ENCODE peak calls at places on chromosomes 4 and X, in seven cellular contexts. P is stimulated activated CD8-positive, alpha-beta memory T cell treated with anti-CD3 and anti-CD28 coated beads, Interleukin-7, amount 100 ng/mL, for 4 hours; B is stimulated activated naive CD8-positive, alpha-beta T cell treated with anti-CD3 and anti-CD28 coated beads, Interleukin-15, Interleukin-2, amounts not matched to agents 100 U/mL and 50 U/mL, for 24 hours; I is aorta; V is left colon; A is stimulated activated naive CD4-positive, alpha-beta T cell treated with Interleukin-2 at 50 U/mL for 16 hours; F is cortex of kidney. T is an unnamed sample.
A peak's percentile ranks its signal among the peaks of the same experiment; 100 is the strongest.

GRCh38 chrX:35826503-35826902 is 28.4 kb downstream of the MAGEB16 start:
- DNase-seq in B (no peak), F (no peak), I (no peak), A (no peak), P (no peak), V (no peak), T (no peak)

GRCh38 chrX:13685126-13685763 is 3.7 kb upstream of the RAB9A start:
- DNase-seq in B (no peak), P (no peak), F (no peak), V (no peak), I (no peak), A (no peak), T (no peak)

GRCh38 chr4:89837385-89837995 is 529 bp upstream of the SNCA start:
- DNase-seq in I (no peak), P (no peak), F (no peak), V (peak; percentile 16), B (peak; percentile 26), A (no peak), T (no peak)

GRCh38 chr4:169619518-169619957 is 840 bp upstream of the CLCN3 start:
- DNase-seq in I (no peak), P (peak; percentile 17), F (no peak), A (peak; percentile 30), B (peak; percentile 42), V (peak; percentile 68), T (no peak)

GRCh38 chr4:134665429-134665828 is 463.8 kb upstream of the PABPC4L start:
- DNase-seq in F (no peak), P (no peak), B (no peak), A (no peak), I (no peak), V (no peak), T (no peak)

GRCh38 chr4:112560084-112560483 is 44.1 kb upstream of the NEUROG2 start:
- DNase-seq in V (no peak), B (no peak), I (no peak), F (no peak), P (no peak), A (no peak), T (no peak)

GRCh38 chrX:71637848-71638247 is 19.5 kb upstream of the CXCR3 start:
- DNase-seq in F (no peak), B (no peak), P (no peak), A (no peak), I (no peak), V (no peak), T (no peak)

GRCh38 chrX:100316987-100317386 is 93.1 kb downstream of the PCDH19 start:
- DNase-seq in I (no peak), P (no peak), A (no peak), V (no peak), F (no peak), B (no peak), T (no peak)

GRCh38 chr4:185096032-185096653 is 46.9 kb upstream of the SLC25A4 start:
- DNase-seq in F (no peak), V (peak; percentile 34), B (no peak), I (no peak), A (no peak), P (no peak), T (no peak)

GRCh38 chrX:3743821-3744439 is 30.5 kb upstream of the PRKX start:
- DNase-seq in B (peak; percentile 9), A (peak; percentile 1), I (no peak), V (peak; percentile 12), P (peak; percentile 42), F (no peak), T (no peak)

GRCh38 chr4:154779362-154779947 is 1.6 kb upstream of the RBM46 start:
- DNase-seq in B (no peak), I (no peak), F (no peak), A (no peak), V (no peak), P (no peak), T (no peak)

GRCh38 chr4:133320576-133321170 is 171.6 kb downstream of the PCDH10 start:
- DNase-seq in F (no peak), B (no peak), I (no peak), P (no peak), A (no peak), V (no peak), T (no peak)

GRCh38 chr4:105619193-105619931 is 66.9 kb downstream of the ARHGEF38 start:
- DNase-seq in P (no peak), V (peak; percentile 77), A (no peak), F (no peak), I (peak; percentile 82), B (no peak), T (no peak)

GRCh38 chr4:53185853-53186590 is 179.8 kb downstream of the SCFD2 start:
- DNase-seq in F (no peak), A (no peak), I (no peak), P (no peak), B (no peak), V (no peak), T (no peak)

GRCh38 chrX:41388543-41388942 is 54.6 kb downstream of the DDX3X start:
- DNase-seq in F (no peak), I (peak; percentile 13), B (no peak), A (no peak), P (no peak), V (no peak), T (no peak)

GRCh38 chrX:123215397-123216089 is 31.5 kb downstream of the GRIA3 start:
- DNase-seq in V (no peak), A (no peak), I (no peak), F (no peak), B (no peak), P (no peak), T (no peak)

GRCh38 chrX:71251456-71251973 is 2.4 kb downstream of the ZMYM3 start:
- DNase-seq in P (no peak), I (no peak), V (no peak), F (no peak), B (peak; percentile 42), A (peak; percentile 19), T (no peak)

GRCh38 chr4:19945979-19946380 is 305.7 kb upstream of the SLIT2 start:
- DNase-seq in B (no peak), V (no peak), P (no peak), I (no peak), A (no peak), F (no peak), T (no peak)

GRCh38 chr4:108982786-108983185 is 219.9 kb upstream of the ETNPPL start:
- DNase-seq in B (no peak), I (no peak), V (no peak), F (no peak), A (no peak), P (no peak), T (no peak)

GRCh38 chrX:54076903-54077302 is 32.6 kb upstream of the PHF8 start:
- DNase-seq in P (no peak), A (no peak), B (no peak), F (no peak), V (no peak), I (no peak), T (no peak)

GRCh38 chr4:124053872-124054538 is 657.4 kb downstream of the SPRY1 start:
- DNase-seq in B (no peak), F (no peak), A (no peak), I (no peak), V (no peak), P (no peak), T (no peak)

GRCh38 chrX:132743086-132743485 is 215.3 kb downstream of the HS6ST2 start:
- DNase-seq in P (no peak), I (no peak), V (no peak), F (no peak), B (no peak), A (no peak), T (no peak)

GRCh38 chr4:185128272-185129119 is 14.6 kb upstream of the SLC25A4 start:
- DNase-seq in P (no peak), F (peak; percentile 27), I (peak; percentile 79), V (peak; percentile 13), B (peak; percentile 36), A (peak; percentile 33), T (no peak)

GRCh38 chr4:183986645-183987528 is 81.8 kb downstream of the STOX2 start:
- DNase-seq in B (no peak), I (no peak), A (no peak), P (no peak), V (no peak), F (no peak), T (no peak)

GRCh38 chr4:180695851-180696250 is 1547.4 kb upstream of the TENM3 start:
- DNase-seq in A (no peak), P (no peak), V (no peak), B (no peak), I (no peak), F (no peak), T (no peak)

GRCh38 chr4:1778642-1779392 is 14.3 kb upstream of the FGFR3 start:
- DNase-seq in F (no peak), A (no peak), P (no peak), B (no peak), I (no peak), V (no peak), T (no peak)

GRCh38 chr4:140926672-140927071 is 170.5 kb upstream of the TBC1D9 start:
- DNase-seq in P (no peak), V (no peak), I (no peak), A (no peak), B (no peak), F (no peak), T (no peak)